ENCODE peak calls at places on chromosome 22, in four cellular contexts. One of them, this sample, is unnamed. For H3K9me3, the result is how much of the 10 kb centered on the place peaks cover.

GRCh38 chr22:40436460-40437431 is 66.4 kb downstream of the SGSM3 start:
- DNase-seq in WERI-Rb-1: no peak
- DNase-seq in psoas muscle: no peak
- DNase-seq in neural progenitor cell: peak
- DNase-seq in this sample: no peak

GRCh38 chr22:22955866-22956535 is 68.4 kb downstream of the IGLL5 start:
- DNase-seq in psoas muscle: peak
- DNase-seq in WERI-Rb-1: peak
- DNase-seq in neural progenitor cell: peak
- DNase-seq in this sample: peak

GRCh38 chr22:50473855-50474671 is 772 bp downstream of the SBF1 start:
- DNase-seq in psoas muscle: peak
- DNase-seq in neural progenitor cell: peak
- DNase-seq in WERI-Rb-1: no peak
- DNase-seq in this sample: peak

GRCh38 chr22:24355574-24355973 is 71.8 kb upstream of the ADORA2A start:
- DNase-seq in neural progenitor cell: no peak
- DNase-seq in WERI-Rb-1: no peak
- DNase-seq in psoas muscle: no peak
- DNase-seq in this sample: no peak

GRCh38 chr22:22931557-22932270 is 44.1 kb downstream of the IGLL5 start:
- DNase-seq in psoas muscle: no peak
- DNase-seq in WERI-Rb-1: no peak
- DNase-seq in neural progenitor cell: no peak
- DNase-seq in this sample: no peak

GRCh38 chr22:42432818-42433217 is 615 bp upstream of the NFAM1 start:
- DNase-seq in WERI-Rb-1: no peak
- DNase-seq in psoas muscle: no peak
- DNase-seq in neural progenitor cell: peak
- DNase-seq in this sample: no peak

GRCh38 chr22:20435436-20436308 is 2.0 kb downstream of the SCARF2 start:
- DNase-seq in neural progenitor cell: no peak
- DNase-seq in WERI-Rb-1: no peak
- DNase-seq in psoas muscle: no peak
- DNase-seq in this sample: no peak

GRCh38 chr22:31917227-31917921 is 27.0 kb upstream of the YWHAH start:
- DNase-seq in WERI-Rb-1: no peak
- DNase-seq in neural progenitor cell: no peak
- DNase-seq in psoas muscle: no peak
- DNase-seq in this sample: no peak

GRCh38 chr22:40544758-40545157 is 91.8 kb downstream of the MRTFA start:
- DNase-seq in WERI-Rb-1: no peak
- DNase-seq in neural progenitor cell: no peak
- DNase-seq in psoas muscle: no peak
- DNase-seq in this sample: no peak

GRCh38 chr22:41995211-41995610 is 3.4 kb upstream of the WBP2NL start:
- DNase-seq in WERI-Rb-1: no peak
- DNase-seq in psoas muscle: no peak
- DNase-seq in neural progenitor cell: no peak
- DNase-seq in this sample: no peak

GRCh38 chr22:27554106-27554814 is 247.3 kb downstream of the MN1 start:
- DNase-seq in neural progenitor cell: peak
- DNase-seq in psoas muscle: no peak
- DNase-seq in WERI-Rb-1: no peak
- DNase-seq in this sample: no peak

GRCh38 chr22:44337658-44338004 is 24.9 kb upstream of the SHISAL1 start:
- DNase-seq in neural progenitor cell: peak
- DNase-seq in psoas muscle: no peak
- DNase-seq in WERI-Rb-1: peak
- DNase-seq in this sample: peak
- H3K4me3 ChIP-seq in neural progenitor cell: no peak
- H3K4me3 ChIP-seq in psoas muscle: no peak
- H3K4me3 ChIP-seq in WERI-Rb-1: no peak
- H3K4me3 ChIP-seq in this sample: no peak

GRCh38 chr22:47599753-47600152 is 837.3 kb downstream of the TBC1D22A start:
- DNase-seq in psoas muscle: no peak
- DNase-seq in neural progenitor cell: no peak
- DNase-seq in WERI-Rb-1: peak
- DNase-seq in this sample: no peak

GRCh38 chr22:47596176-47596690 is 833.8 kb downstream of the TBC1D22A start:
- DNase-seq in WERI-Rb-1: no peak
- DNase-seq in neural progenitor cell: no peak
- DNase-seq in psoas muscle: no peak
- DNase-seq in this sample: no peak

GRCh38 chr22:47595122-47595521 is 832.7 kb downstream of the TBC1D22A start:
- DNase-seq in psoas muscle: no peak
- DNase-seq in neural progenitor cell: no peak
- DNase-seq in WERI-Rb-1: no peak
- DNase-seq in this sample: no peak

GRCh38 chr22:47598864-47599263 is 836.4 kb downstream of the TBC1D22A start:
- DNase-seq in neural progenitor cell: no peak
- DNase-seq in WERI-Rb-1: no peak
- DNase-seq in psoas muscle: no peak
- DNase-seq in this sample: no peak

DNA sequence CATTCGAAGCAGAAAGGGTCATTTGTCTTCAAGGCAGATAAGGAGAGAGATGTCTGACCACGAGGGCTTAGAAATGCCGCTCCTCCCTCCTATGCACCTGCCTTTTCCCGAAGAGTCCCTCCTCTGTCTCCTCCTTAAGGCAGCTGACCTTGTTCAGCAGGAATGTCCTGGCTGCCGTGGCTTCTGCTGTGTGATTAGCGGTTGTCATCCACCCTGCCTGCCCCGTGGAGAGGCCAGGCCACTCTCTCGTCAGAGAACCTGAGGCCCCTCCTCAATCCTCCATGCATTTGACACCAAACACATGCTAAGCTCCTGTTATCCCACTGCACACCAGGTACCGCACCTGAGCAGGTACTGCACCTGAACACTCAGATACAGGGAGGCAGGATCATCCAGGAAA is 834.6 kb downstream of the TBC1D22A start:
- DNase-seq in neural progenitor cell: no peak
- DNase-seq in psoas muscle: no peak
- DNase-seq in WERI-Rb-1: no peak
- DNase-seq in this sample: no peak
- H3K9me3 ChIP-seq in neural progenitor cell: under half
- H3K9me3 ChIP-seq in psoas muscle: under half
- H3K9me3 ChIP-seq in WERI-Rb-1: under half
- H3K9me3 ChIP-seq in this sample: under half

DNA sequence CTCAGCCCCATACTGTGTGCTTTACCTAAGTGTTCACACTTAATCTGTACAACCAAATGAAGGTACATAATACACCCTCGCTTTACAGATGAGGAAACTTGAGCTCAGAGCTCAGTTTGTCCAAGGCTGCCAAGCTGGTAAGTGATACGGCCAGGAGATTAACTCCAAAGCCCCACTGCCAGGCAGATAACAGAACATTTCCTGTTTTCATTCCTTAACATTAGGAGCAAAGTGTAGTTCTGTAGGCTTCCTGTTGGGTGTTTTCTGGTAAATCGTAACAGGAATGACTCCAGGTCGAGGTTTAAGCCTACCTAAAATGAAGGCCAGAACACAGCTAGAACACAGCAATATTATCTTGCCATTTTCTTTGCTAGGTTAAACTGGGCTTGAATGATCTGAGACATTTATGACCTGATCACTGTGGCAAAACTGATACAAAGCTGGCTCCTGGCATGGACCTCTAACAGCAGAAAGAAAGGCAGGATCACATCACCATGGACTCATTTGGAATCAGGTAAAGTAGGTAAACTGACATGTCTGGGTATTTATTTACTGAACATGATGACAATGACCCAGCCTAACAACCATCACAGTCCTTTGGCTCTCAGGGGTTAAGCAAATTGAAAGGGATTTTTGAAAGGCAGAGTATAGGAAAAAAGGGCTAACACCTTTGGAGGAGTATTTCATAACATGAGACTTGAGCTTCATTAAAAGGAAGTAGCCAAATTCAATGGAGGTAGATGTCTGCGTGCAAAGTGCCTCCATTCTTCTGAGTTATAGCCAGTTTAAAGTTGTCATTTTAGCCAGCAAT is 3.9 kb upstream of the NUP50 start:
- DNase-seq in WERI-Rb-1: peak
- DNase-seq in psoas muscle: no peak
- DNase-seq in neural progenitor cell: peak
- DNase-seq in this sample: no peak
- TF ChIP-seq CTCF in WERI-Rb-1: no peak
- TF ChIP-seq CTCF in psoas muscle: no peak
- TF ChIP-seq CTCF in neural progenitor cell: no peak
- TF ChIP-seq CTCF in this sample: peak

DNA sequence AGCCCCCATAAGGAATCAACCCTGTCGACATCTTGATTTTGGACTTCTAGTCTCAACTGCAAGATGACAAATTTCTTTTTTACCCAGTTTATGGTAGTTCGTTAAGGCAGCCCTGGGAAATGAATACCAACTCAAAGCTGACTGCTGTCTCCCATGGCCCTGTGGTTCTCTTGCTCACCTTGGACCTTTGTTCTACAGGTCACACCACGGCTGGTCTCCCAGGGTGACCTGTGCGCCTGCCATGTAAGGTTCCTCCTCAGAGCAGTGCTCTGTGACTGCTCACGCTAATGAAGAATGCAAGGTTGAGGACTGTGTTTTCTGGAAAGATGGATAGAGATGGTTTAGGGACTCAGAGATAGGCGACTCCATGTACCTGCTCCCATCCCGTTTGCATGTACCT is 68.2 kb downstream of the ZNRF3 start:
- DNase-seq in WERI-Rb-1: no peak
- DNase-seq in psoas muscle: no peak
- DNase-seq in neural progenitor cell: no peak
- DNase-seq in this sample: no peak
- H3K4me3 ChIP-seq in WERI-Rb-1: no peak
- H3K4me3 ChIP-seq in psoas muscle: no peak
- H3K4me3 ChIP-seq in neural progenitor cell: no peak
- H3K4me3 ChIP-seq in this sample: no peak

GRCh38 chr22:48884292-48884691 is 943.4 kb downstream of the BRD1 start:
- DNase-seq in neural progenitor cell: no peak
- DNase-seq in WERI-Rb-1: no peak
- DNase-seq in psoas muscle: no peak
- DNase-seq in this sample: no peak
- H3K9me3 ChIP-seq in neural progenitor cell: under half
- H3K9me3 ChIP-seq in WERI-Rb-1: under half
- H3K9me3 ChIP-seq in psoas muscle: under half
- H3K9me3 ChIP-seq in this sample: under half

GRCh38 chr22:29394931-29395581 is 6.7 kb upstream of the AP1B1 start:
- DNase-seq in neural progenitor cell: peak
- DNase-seq in WERI-Rb-1: peak
- DNase-seq in psoas muscle: peak
- DNase-seq in this sample: peak
- TF ChIP-seq CTCF in neural progenitor cell: peak
- TF ChIP-seq CTCF in WERI-Rb-1: peak
- TF ChIP-seq CTCF in psoas muscle: peak
- TF ChIP-seq CTCF in this sample: peak

This sample was measured in BE2C.